ENCODE peak calls at places on chromosome 12, in five cellular contexts. L, G, O, E and P are unnamed samples.

GRCh38 chr12:57579677-57580465 is 11.1 kb upstream of the PIP4K2C start:
- DNase-seq in G (no peak), L (no peak), O (no peak), E (no peak), P (no peak)

GRCh38 chr12:67927815-67928214 is 61.4 kb upstream of the IFNG-AS1 start:
- DNase-seq in L (no peak), O (no peak), G (no peak), E (no peak), P (no peak)

GRCh38 chr12:115203661-115204060 is 519.7 kb upstream of the TBX3 start:
- DNase-seq in O (no peak), E (no peak), L (peak; percentile 16), G (peak; percentile 86), P (no peak)

GRCh38 chr12:65741662-65742480 is 82.4 kb upstream of the HMGA2 start:
- DNase-seq in L (no peak), G (peak; percentile 24), O (peak; percentile 48), E (peak; percentile 79), P (peak; percentile 84)

GRCh38 chr12:124026755-124027745 is 54.0 kb downstream of the ZNF664 start:
- DNase-seq in E (no peak), G (peak; percentile 45), O (peak; percentile 64), L (peak; percentile 73), P (no peak)

GRCh38 chr12:110316861-110317260 is 35.8 kb downstream of the ATP2A2 start:
- DNase-seq in G (peak; percentile 92), O (no peak), L (peak; percentile 39), E (no peak), P (no peak)

GRCh38 chr12:44334347-44334746 is 498.5 kb downstream of the TMEM117 start:
- DNase-seq in E (no peak), L (no peak), O (no peak), G (no peak), P (no peak)

GRCh38 chr12:4031703-4032291 is 158.6 kb upstream of the PARP11 start:
- DNase-seq in G (peak; percentile 76), E (no peak), L (no peak), O (peak; percentile 45), P (peak; percentile 49)

GRCh38 chr12:58177366-58177765 is 236.0 kb downstream of the ATP23 start:
- DNase-seq in E (no peak), G (no peak), L (no peak), O (no peak), P (no peak)

GRCh38 chr12:24617471-24617870 is 331.4 kb downstream of the BCAT1 start:
- DNase-seq in O (no peak), L (peak; percentile 21), E (no peak), G (peak; percentile 36), P (peak; percentile 51)

GRCh38 chr12:122871851-122872785 is 23.8 kb downstream of the VPS37B start:
- DNase-seq in G (peak; percentile 36), L (peak; percentile 61), E (no peak), O (peak; percentile 64), P (peak; percentile 73)

GRCh38 chr12:96368233-96368632 is 32.0 kb downstream of the CDK17 start:
- DNase-seq in E (no peak), G (no peak), O (no peak), L (no peak), P (peak; percentile 6)

GRCh38 chr12:104226672-104227071 is 11.1 kb downstream of the TXNRD1 start:
- DNase-seq in L (peak; percentile 67), G (peak; percentile 38), O (no peak), E (no peak), P (peak; percentile 56)